ENCODE peak calls at places on chromosomes 2 and 18, in nine cellular contexts. S is hypothalamus; M is naive thymus-derived CD8-positive, alpha-beta T cell; X is left ventricle myocardium inferior; A is sigmoid colon; W is T follicular helper cell; B is stimulated activated CD8-positive, alpha-beta memory T cell treated with anti-CD3 and anti-CD28 coated beads, Interleukin-15, amount 100 ng/mL, for 48 hours; L is substantia nigra; D is GM10248. Z is an unnamed sample.

GRCh38 chr2:30655211-30655610 is 152.0 kb downstream of the CAPN13 start:
- DNase-seq in S (no peak), M (no peak), X (no peak), A (no peak), W (no peak), B (no peak), L (no peak), D (no peak), Z (no peak)

GRCh38 chr2:31213883-31214637 is 3.3 kb downstream of the CAPN14 start:
- DNase-seq in S (no peak), M (no peak), X (no peak), A (no peak), W (no peak), B (no peak), L (no peak), D (no peak), Z (no peak)

GRCh38 chr2:224611938-224612337 is 26.8 kb upstream of the CUL3 start:
- DNase-seq in S (no peak), M (no peak), X (no peak), A (no peak), W (no peak), B (no peak), L (no peak), D (no peak), Z (no peak)

GRCh38 chr18:70036771-70037452 is 89.2 kb upstream of the CD226 start:
- DNase-seq in S (peak; percentile 21), M (no peak), X (no peak), A (no peak), W (no peak), B (no peak), L (peak; percentile 6), D (peak; percentile 63), Z (no peak)

GRCh38 chr2:196275646-196276352 is 104.4 kb upstream of the STK17B start:
- DNase-seq in S (no peak), M (no peak), X (no peak), A (no peak), W (no peak), B (no peak), L (no peak), D (no peak), Z (no peak)

GRCh38 chr2:103986001-103986400 is 867.9 kb upstream of the POU3F3 start:
- DNase-seq in S (no peak), M (no peak), X (no peak), A (no peak), W (no peak), B (no peak), L (no peak), D (no peak), Z (no peak)

GRCh38 chr2:15115786-15116185 is 445.3 kb downstream of the NBAS start:
- DNase-seq in S (no peak), M (no peak), X (no peak), A (no peak), W (no peak), B (no peak), L (no peak), D (no peak), Z (no peak)

GRCh38 chr18:3593381-3593903 is 143.5 kb downstream of the TGIF1 start:
- DNase-seq in S (peak; percentile 79), M (no peak), X (no peak), A (no peak), W (no peak), B (no peak), L (no peak), D (no peak), Z (no peak)

GRCh38 chr18:75854174-75854573 is 426.7 kb upstream of the SMIM21 start:
- DNase-seq in S (no peak), M (peak; percentile 2), X (no peak), A (no peak), W (no peak), B (no peak), L (no peak), D (no peak), Z (no peak)

GRCh38 chr2:12201369-12201768 is 454.9 kb downstream of the LPIN1 start:
- DNase-seq in S (no peak), M (no peak), X (no peak), A (no peak), W (no peak), B (no peak), L (no peak), D (no peak), Z (no peak)

GRCh38 chr2:127631184-127631996 is 14.6 kb upstream of the GPR17 start:
- DNase-seq in S (no peak), M (no peak), X (no peak), A (peak; percentile 90), W (no peak), B (no peak), L (no peak), D (no peak), Z (no peak)

GRCh38 chr2:106956879-106957278 is 70.9 kb upstream of the ST6GAL2 start:
- DNase-seq in S (no peak), M (no peak), X (no peak), A (no peak), W (no peak), B (no peak), L (no peak), D (no peak), Z (peak; percentile 94)

GRCh38 chr18:25735447-25735846 is 355.0 kb downstream of the SS18 start:
- DNase-seq in S (no peak), M (no peak), X (no peak), A (no peak), W (no peak), B (no peak), L (no peak), D (no peak), Z (no peak)

GRCh38 chr2:180709392-180710145 is 270.8 kb upstream of the UBE2E3 start:
- DNase-seq in S (no peak), M (no peak), X (no peak), A (no peak), W (no peak), B (no peak), L (no peak), D (no peak), Z (no peak)

GRCh38 chr2:128645631-128646030 is 327.0 kb upstream of the HS6ST1 start:
- DNase-seq in S (no peak), M (no peak), X (no peak), A (no peak), W (no peak), B (no peak), L (no peak), D (no peak), Z (no peak)

GRCh38 chr18:69257861-69258458 is 142.7 kb upstream of the DOK6 start:
- DNase-seq in S (no peak), M (no peak), X (no peak), A (no peak), W (no peak), B (no peak), L (no peak), D (no peak), Z (peak; percentile 80)

GRCh38 chr2:71948781-71949536 is 198.7 kb downstream of the CYP26B1 start:
- DNase-seq in S (no peak), M (no peak), X (no peak), A (no peak), W (no peak), B (no peak), L (no peak), D (no peak), Z (no peak)

GRCh38 chr2:232341739-232342126 is 36.8 kb upstream of the ALPP start:
- DNase-seq in S (no peak), M (no peak), X (peak; percentile 12), A (peak; percentile 34), W (no peak), B (no peak), L (no peak), D (no peak), Z (no peak)

GRCh38 chr18:46265190-46266156 is 161.3 kb downstream of the HAUS1 start:
- DNase-seq in S (no peak), M (no peak), X (no peak), A (no peak), W (no peak), B (no peak), L (no peak), D (no peak), Z (no peak)

GRCh38 chr2:64201086-64201627 is 56.9 kb upstream of the PELI1 start:
- DNase-seq in S (no peak), M (no peak), X (no peak), A (no peak), W (no peak), B (no peak), L (no peak), D (no peak), Z (no peak)

GRCh38 chr2:157032019-157032418 is 225.5 kb upstream of the GALNT5 start:
- DNase-seq in S (no peak), M (no peak), X (no peak), A (no peak), W (no peak), B (no peak), L (no peak), D (no peak), Z (peak; percentile 73)

GRCh38 chr2:129829577-129829976 is 149.9 kb upstream of the RAB6C start:
- DNase-seq in S (no peak), M (no peak), X (no peak), A (no peak), W (no peak), B (no peak), L (no peak), D (no peak), Z (no peak)

GRCh38 chr2:50318147-50318546 is 713.8 kb downstream of the NRXN1 start:
- DNase-seq in S (no peak), M (no peak), X (no peak), A (no peak), W (no peak), B (no peak), L (no peak), D (no peak), Z (no peak)

GRCh38 chr2:55419236-55419513 is 481 bp downstream of the CCDC88A start:
- DNase-seq in S (no peak), M (no peak), X (no peak), A (no peak), W (no peak), B (no peak), L (peak; percentile 63), D (no peak), Z (no peak)

GRCh38 chr2:119426801-119427395 is 4.8 kb upstream of the TMEM37 start:
- DNase-seq in S (no peak), M (no peak), X (no peak), A (peak; percentile 78), W (no peak), B (no peak), L (no peak), D (no peak), Z (no peak)

GRCh38 chr18:58476022-58476421 is 152.9 kb downstream of the ALPK2 start:
- DNase-seq in S (no peak), M (no peak), X (no peak), A (no peak), W (no peak), B (no peak), L (no peak), D (no peak), Z (no peak)

GRCh38 chr2:74867841-74868658 is 34.1 kb downstream of the HK2 start:
- DNase-seq in S (no peak), M (no peak), X (peak; percentile 23), A (no peak), W (no peak), B (no peak), L (no peak), D (no peak), Z (no peak)

GRCh38 chr2:188114014-188114413 is 177.7 kb upstream of the GULP1 start:
- DNase-seq in S (no peak), M (no peak), X (no peak), A (no peak), W (no peak), B (no peak), L (no peak), D (no peak), Z (peak; percentile 1)

GRCh38 chr18:9218052-9218451 is 81.5 kb downstream of the ANKRD12 start:
- DNase-seq in S (no peak), M (no peak), X (no peak), A (no peak), W (no peak), B (no peak), L (no peak), D (no peak), Z (no peak)

GRCh38 chr18:45103319-45104070 is 422.8 kb downstream of the SETBP1 start:
- DNase-seq in S (no peak), M (no peak), X (no peak), A (no peak), W (no peak), B (no peak), L (no peak), D (peak; percentile 15), Z (no peak)

GRCh38 chr2:75356857-75357256 is 157.5 kb upstream of the TACR1 start:
- DNase-seq in S (no peak), M (no peak), X (no peak), A (no peak), W (no peak), B (no peak), L (no peak), D (no peak), Z (no peak)